ENCODE peak calls at places on chromosomes 11 and 22, in five cellular contexts. X, M, C, Z and Y are unnamed samples.
A peak's percentile ranks its signal among the peaks of the same experiment; 100 is the strongest.

GRCh38 chr11:120793806-120794479 is 230.0 kb upstream of the TBCEL start:
- DNase-seq in X (no peak), M (no peak), C (no peak), Z (no peak), Y (no peak)

GRCh38 chr11:130964393-130964792 is 48.1 kb upstream of the SNX19 start:
- DNase-seq in X (no peak), M (no peak), C (no peak), Z (no peak), Y (no peak)

GRCh38 chr11:19892876-19893275 is 180.2 kb downstream of the NAV2 start:
- DNase-seq in X (peak; percentile 50), M (no peak), C (no peak), Z (peak; percentile 71), Y (no peak)

GRCh38 chr11:34679681-34680080 is 58.8 kb downstream of the EHF start:
- DNase-seq in X (no peak), M (no peak), C (no peak), Z (no peak), Y (no peak)

GRCh38 chr22:31833930-31834329 is 80.1 kb downstream of the DEPDC5 start:
- DNase-seq in X (no peak), M (no peak), C (no peak), Z (no peak), Y (no peak)

GRCh38 chr22:46201059-46201757 is 48.9 kb downstream of the CDPF1 start:
- DNase-seq in X (no peak), M (no peak), C (no peak), Z (no peak), Y (no peak)

GRCh38 chr11:94134651-94135512 is 6.2 kb downstream of the PANX1 start:
- DNase-seq in X (peak; percentile 93), M (peak; percentile 74), C (peak; percentile 82), Z (peak; percentile 96), Y (peak; percentile 96)

GRCh38 chr11:94084164-94084563 is 44.5 kb upstream of the PANX1 start:
- DNase-seq in X (no peak), M (no peak), C (no peak), Z (no peak), Y (no peak)

GRCh38 chr22:20249797-20250354 is 18.2 kb downstream of the RTN4R start:
- DNase-seq in X (peak; percentile 20), M (peak; percentile 61), C (peak; percentile 66), Z (peak; percentile 39), Y (no peak)

GRCh38 chr11:65471410-65471762 is 27.5 kb upstream of the MALAT1 start:
- DNase-seq in X (peak; percentile 61), M (peak; percentile 51), C (peak; percentile 94), Z (peak; percentile 74), Y (peak; percentile 62)

GRCh38 chr22:17120711-17121234 is 387 bp downstream of the TMEM121B start:
- DNase-seq in X (no peak), M (no peak), C (peak; percentile 55), Z (peak; percentile 8), Y (peak; percentile 40)

GRCh38 chr22:33573479-33573878 is 346.8 kb downstream of the LARGE1 start:
- DNase-seq in X (no peak), M (no peak), C (no peak), Z (no peak), Y (no peak)

GRCh38 chr11:57368106-57368826 is 12.7 kb downstream of the PRG3 start:
- DNase-seq in X (no peak), M (no peak), C (no peak), Z (no peak), Y (no peak)

GRCh38 chr11:109968781-109969180 is 124.4 kb upstream of the ZC3H12C start:
- DNase-seq in X (no peak), M (no peak), C (no peak), Z (no peak), Y (no peak)

GRCh38 chr22:48445113-48445827 is 1382.4 kb downstream of the BRD1 start:
- DNase-seq in X (no peak), M (no peak), C (no peak), Z (peak; percentile 42), Y (no peak)

GRCh38 chr11:101686514-101686913 is 102.7 kb upstream of the TRPC6 start:
- DNase-seq in X (peak; percentile 65), M (no peak), C (no peak), Z (peak; percentile 90), Y (peak; percentile 91)

GRCh38 chr11:15988693-15989231 is 367.6 kb downstream of the SOX6 start:
- DNase-seq in X (no peak), M (no peak), C (peak; percentile 49), Z (no peak), Y (no peak)
- H3K4me3 ChIP-seq in X (no peak overlapping the region), M (no peak overlapping the region), C (no peak overlapping the region), Z (no peak overlapping the region), Y (no peak overlapping the region)

DNA sequence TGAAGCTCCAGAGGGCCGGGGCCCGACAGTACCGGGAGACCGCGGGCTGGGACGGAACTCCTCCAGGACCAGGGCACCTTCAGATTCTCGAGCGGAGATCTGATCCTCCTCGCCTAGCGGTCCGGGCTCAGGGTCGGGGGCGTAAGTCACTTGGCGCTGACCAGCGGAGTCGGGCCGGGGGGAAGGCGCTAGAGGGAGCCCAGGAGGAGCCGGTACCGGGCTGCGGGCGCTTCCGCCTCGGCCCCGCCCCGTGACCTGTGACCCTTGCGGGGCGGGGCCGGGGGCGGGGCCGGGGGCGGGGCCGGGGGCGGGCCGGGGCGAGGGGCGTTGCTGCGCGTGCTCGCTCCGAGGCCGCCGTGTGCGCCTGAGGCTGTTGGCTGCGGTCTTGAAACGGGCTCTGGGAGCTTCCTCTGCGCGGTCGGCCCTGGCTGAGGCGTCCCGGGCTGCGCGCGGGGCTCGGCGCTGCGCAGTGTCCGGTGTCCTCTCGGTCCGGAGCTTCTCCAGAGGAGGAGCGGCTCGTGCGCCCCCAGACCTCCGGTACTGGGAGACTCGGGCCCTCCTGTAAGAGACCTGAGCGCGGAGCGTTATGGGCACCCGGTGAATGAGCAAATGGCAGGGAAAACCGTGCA is at the start of gene ARSA:
- DNase-seq in X (peak; percentile 77), M (peak; percentile 88), C (peak; percentile 93), Z (peak; percentile 82), Y (peak; percentile 93)
- TF ChIP-seq CTCF in X (peak; percentile 44), M (no peak), C (peak; percentile 34), Z (peak; percentile 38), Y (peak; percentile 33)

GRCh38 chr11:3164540-3165151 is 464 bp downstream of the OSBPL5 start:
- DNase-seq in X (no peak), M (peak; percentile 5), C (peak; percentile 56), Z (no peak), Y (no peak)
- H3K4me3 ChIP-seq in X (peak overlapping the region; percentile 87), M (peak overlapping the region; percentile 56), C (peak overlapping the region; percentile 84), Z (peak overlapping the region; percentile 85), Y (peak overlapping the region; percentile 63)

GRCh38 chr11:10303558-10304363 is 1.1 kb upstream of the ADM start:
- DNase-seq in X (peak; percentile 67), M (no peak), C (peak; percentile 66), Z (peak; percentile 41), Y (peak; percentile 87)
- TF ChIP-seq CTCF in X (no peak), M (no peak), C (no peak), Z (no peak), Y (no peak)

GRCh38 chr11:128498846-128499245 is 88.5 kb downstream of the ETS1 start:
- DNase-seq in X (peak; percentile 62), M (no peak), C (no peak), Z (peak; percentile 76), Y (peak; percentile 54)

GRCh38 chr11:128501576-128502549 is 85.5 kb downstream of the ETS1 start:
- DNase-seq in X (peak; percentile 84), M (no peak), C (no peak), Z (peak; percentile 96), Y (peak; percentile 68)

GRCh38 chr11:128501008-128501407 is 86.3 kb downstream of the ETS1 start:
- DNase-seq in X (no peak), M (no peak), C (no peak), Z (no peak), Y (no peak)

GRCh38 chr11:128500488-128500887 is 86.9 kb downstream of the ETS1 start:
- DNase-seq in X (peak; percentile 71), M (no peak), C (no peak), Z (peak; percentile 59), Y (no peak)

DNA sequence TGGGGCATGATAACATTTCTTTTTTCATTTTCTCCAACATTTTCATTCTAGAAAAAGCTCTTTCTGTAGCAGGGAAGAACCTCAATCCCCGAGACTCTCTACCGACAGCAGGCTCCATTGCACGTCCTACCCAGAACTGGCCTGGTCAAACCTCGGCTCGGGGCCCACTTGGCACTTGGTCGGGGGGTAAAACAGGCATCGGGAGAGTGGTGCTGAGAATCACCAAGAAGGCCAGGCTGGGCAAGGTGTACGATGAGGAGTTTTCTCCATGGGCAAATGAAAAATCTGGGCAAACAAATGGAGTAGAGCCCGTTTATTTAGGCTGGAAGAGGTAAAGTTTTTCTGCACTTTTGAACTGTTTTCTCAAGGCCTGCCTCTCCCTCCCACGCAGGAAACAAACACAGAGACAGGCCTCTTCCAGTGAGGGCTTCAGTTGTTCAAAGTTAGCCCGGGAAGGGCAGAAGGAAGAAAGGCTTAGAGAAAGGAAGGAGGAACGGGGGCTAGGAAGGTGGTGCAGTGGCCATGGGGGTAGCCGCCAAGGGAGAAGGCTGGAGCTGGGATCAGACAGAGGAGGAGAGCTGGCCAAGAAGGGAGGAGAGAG is 87.6 kb downstream of the ETS1 start:
- DNase-seq in X (no peak), M (no peak), C (no peak), Z (no peak), Y (no peak)
- H3K4me3 ChIP-seq in X (no peak overlapping the region), M (no peak overlapping the region), C (no peak overlapping the region), Z (no peak overlapping the region), Y (no peak overlapping the region)

GRCh38 chr11:68402355-68403031 is 58.1 kb upstream of the PPP6R3 start:
- DNase-seq in X (no peak), M (peak; percentile 43), C (no peak), Z (no peak), Y (no peak)
- TF ChIP-seq CTCF in X (no peak), M (peak; percentile 35), C (no peak), Z (no peak), Y (no peak)

GRCh38 chr11:87037450-87038234 is at the start of gene TMEM135:
- DNase-seq in X (peak; percentile 93), M (peak; percentile 95), C (peak; percentile 97), Z (peak; percentile 87), Y (peak; percentile 98)
- H3K4me3 ChIP-seq in X (peak within 1 kb of the TSS; percentile 97), M (peak within 1 kb of the TSS; percentile 96), C (peak within 1 kb of the TSS; percentile 93), Z (peak within 1 kb of the TSS; percentile 91), Y (peak within 1 kb of the TSS; percentile 96)

DNA sequence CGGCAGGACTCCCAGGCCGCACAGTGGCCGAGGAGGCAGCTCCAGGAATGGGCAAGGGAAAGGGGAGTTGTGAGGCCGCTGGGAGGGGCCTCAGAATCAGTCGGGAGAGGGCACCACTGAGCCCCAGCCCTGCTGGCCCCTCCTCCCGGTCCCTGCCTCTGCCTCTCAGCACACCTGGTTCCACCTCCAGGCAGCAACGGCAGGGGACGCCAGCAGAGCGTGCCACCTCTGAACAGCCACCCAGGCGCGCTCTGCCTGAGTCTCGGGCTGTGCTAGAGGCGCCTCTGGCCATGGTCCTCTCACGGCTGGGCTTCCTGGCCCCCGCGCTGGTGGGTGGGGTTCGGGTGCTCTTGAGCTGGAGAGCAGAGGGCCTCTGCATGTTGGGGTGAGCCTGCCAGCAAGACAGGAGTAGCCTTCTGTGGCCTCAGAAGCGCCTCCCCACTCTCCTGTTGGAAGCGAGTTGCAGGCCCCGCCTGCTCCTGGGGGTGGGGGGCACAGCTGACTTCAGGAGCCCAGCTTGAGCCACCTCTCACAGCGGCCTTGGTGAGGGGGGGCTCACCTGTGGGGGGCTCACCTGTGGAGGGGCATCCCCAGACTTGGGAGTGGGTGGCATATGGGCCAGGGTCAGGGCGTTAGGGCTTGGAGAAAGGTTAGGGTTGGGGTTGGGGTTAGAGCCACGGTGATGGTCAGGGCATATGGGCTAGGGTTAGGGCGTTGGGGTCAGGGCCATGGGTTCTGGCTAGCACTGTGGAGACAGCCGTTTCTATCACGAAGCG is 32.8 kb downstream of the MOB2 start:
- DNase-seq in X (no peak), M (no peak), C (no peak), Z (no peak), Y (no peak)
- TF ChIP-seq CTCF in X (no peak), M (no peak), C (peak; percentile 35), Z (no peak), Y (no peak)